ENCODE peak calls at places on chromosomes 5 and 9, in eight cellular contexts. W, N, H, I, T, Z, U and X are unnamed samples.

GRCh38 chr5:38831909-38832308 is 13.9 kb upstream of the OSMR start:
- DNase-seq in T (no peak), Z (peak), H (peak), N (peak), W (no peak), U (no peak), I (peak), X (no peak)

GRCh38 chr5:158212915-158213314 is 354.0 kb upstream of the CLINT1 start:
- DNase-seq in N (no peak), H (no peak), I (peak), U (peak), W (no peak), T (no peak), Z (peak), X (no peak)

GRCh38 chr5:2740051-2740848 is 11.2 kb downstream of the IRX2 start:
- DNase-seq in U (no peak), W (no peak), Z (peak), T (no peak), I (no peak), N (peak), H (no peak), X (no peak)

GRCh38 chr5:131324311-131324710 is 60.5 kb downstream of the CDC42SE2 start:
- DNase-seq in U (no peak), N (peak), I (peak), Z (no peak), T (no peak), W (peak), H (no peak), X (peak)

GRCh38 chr5:91928751-91929521 is 545.8 kb upstream of the ARRDC3 start:
- DNase-seq in I (peak), T (no peak), N (peak), H (no peak), U (peak), W (no peak), Z (peak), X (no peak)

GRCh38 chr5:62896121-62896893 is 317.7 kb downstream of the LRRC70 start:
- DNase-seq in U (no peak), W (no peak), H (no peak), T (no peak), I (no peak), N (no peak), Z (no peak), X (no peak)

GRCh38 chr5:59560553-59560952 is 333.0 kb downstream of the PDE4D start:
- DNase-seq in W (no peak), I (no peak), T (no peak), N (no peak), Z (no peak), H (no peak), U (no peak), X (no peak)

GRCh38 chr9:34559616-34560546 is 29.6 kb downstream of the CNTFR start:
- DNase-seq in N (peak), H (peak), T (peak), U (peak), I (peak), W (no peak), Z (peak), X (no peak)

GRCh38 chr9:98596486-98596885 is 112.2 kb downstream of the GABBR2 start:
- DNase-seq in N (no peak), I (no peak), W (no peak), Z (no peak), H (no peak), T (no peak), U (no peak), X (no peak)

GRCh38 chr9:72025956-72026355 is 34.5 kb downstream of the C9orf57 start:
- DNase-seq in N (no peak), W (no peak), U (peak), H (no peak), I (no peak), T (no peak), Z (peak), X (no peak)

GRCh38 chr5:150484964-150485769 is 22.8 kb upstream of the NDST1 start:
- DNase-seq in Z (peak), T (no peak), I (no peak), N (peak), U (no peak), W (peak), H (no peak), X (peak)

GRCh38 chr9:96080364-96080763 is 204.9 kb downstream of the ERCC6L2 start:
- DNase-seq in W (no peak), T (peak), I (peak), Z (peak), H (no peak), N (no peak), U (peak), X (no peak)

GRCh38 chr9:121503443-121503842 is 3.8 kb upstream of the GGTA1 start:
- DNase-seq in W (no peak), I (no peak), N (no peak), T (no peak), U (no peak), H (no peak), Z (peak), X (no peak)

GRCh38 chr5:14483504-14484157 is 98.0 kb upstream of the OTULINL start:
- DNase-seq in I (no peak), U (no peak), T (no peak), N (no peak), W (no peak), H (no peak), Z (no peak), X (no peak)

GRCh38 chr5:69415584-69415958 is 655 bp downstream of the MARVELD2 start:
- DNase-seq in U (peak), Z (no peak), W (peak), N (peak), I (no peak), H (no peak), T (no peak), X (no peak)

GRCh38 chr5:169626779-169627178 is 10.3 kb upstream of the DOCK2 start:
- DNase-seq in N (no peak), H (peak), T (no peak), W (no peak), I (peak), U (peak), Z (peak), X (no peak)

GRCh38 chr5:148005788-148006520 is 57.8 kb upstream of the SPINK5 start:
- DNase-seq in H (no peak), T (no peak), Z (no peak), W (no peak), N (peak), I (no peak), U (no peak), X (no peak)

GRCh38 chr9:14343236-14343947 is 29.5 kb upstream of the NFIB start:
- DNase-seq in N (no peak), U (no peak), H (no peak), W (no peak), Z (no peak), T (no peak), I (no peak), X (no peak)

GRCh38 chr9:7216004-7216821 is 458.4 kb downstream of the KDM4C start:
- DNase-seq in T (no peak), I (peak), W (no peak), H (peak), Z (peak), N (no peak), U (no peak), X (no peak)

GRCh38 chr5:117486291-117486690 is 911.7 kb upstream of the SEMA6A start:
- DNase-seq in N (no peak), H (no peak), U (no peak), Z (no peak), W (no peak), I (no peak), T (no peak), X (no peak)

GRCh38 chr9:83472764-83473163 is 65.4 kb downstream of the FRMD3 start:
- DNase-seq in H (no peak), U (no peak), W (no peak), I (peak), Z (no peak), N (no peak), T (no peak), X (peak)

GRCh38 chr5:137751869-137752491 is 2.2 kb downstream of the HNRNPA0 start:
- DNase-seq in U (no peak), H (peak), T (no peak), I (peak), Z (peak), W (peak), N (peak), X (peak)

GRCh38 chr9:87497604-87498045 is at the start of gene DAPK1:
- DNase-seq in W (peak), T (peak), N (peak), I (peak), Z (peak), U (peak), H (no peak), X (peak)

GRCh38 chr5:109102291-109102690 is 307.5 kb downstream of the PJA2 start:
- DNase-seq in W (no peak), U (no peak), I (no peak), T (no peak), Z (peak), N (no peak), H (no peak), X (no peak)

GRCh38 chr5:163622796-163623195 is 117.4 kb downstream of the MAT2B start:
- DNase-seq in T (no peak), H (no peak), I (no peak), W (no peak), Z (no peak), N (no peak), U (no peak), X (no peak)

GRCh38 chr5:135718151-135718550 is 116.3 kb upstream of the SLC25A48 start:
- DNase-seq in N (no peak), U (peak), I (peak), T (no peak), Z (peak), H (peak), W (no peak), X (no peak)

GRCh38 chr9:135491764-135492163 is 8.7 kb upstream of the MRPS2 start:
- DNase-seq in U (no peak), N (no peak), Z (no peak), W (no peak), H (no peak), T (no peak), I (no peak), X (no peak)

GRCh38 chr5:93107828-93108520 is 473.0 kb downstream of the NR2F1-AS1 start:
- DNase-seq in W (no peak), U (no peak), N (no peak), T (no peak), H (no peak), I (no peak), Z (no peak), X (no peak)

GRCh38 chr9:34991833-34992375 is 2.4 kb downstream of the DNAJB5 start:
- DNase-seq in T (peak), I (peak), H (no peak), Z (peak), W (no peak), N (peak), U (peak), X (no peak)

GRCh38 chr9:16618524-16618923 is 251.9 kb downstream of the BNC2 start:
- DNase-seq in U (no peak), Z (peak), I (no peak), N (peak), W (no peak), H (no peak), T (no peak), X (no peak)

GRCh38 chr5:173329370-173330150 is 1.3 kb upstream of the STC2 start:
- DNase-seq in I (no peak), N (peak), W (no peak), H (no peak), T (no peak), U (peak), Z (peak), X (no peak)

GRCh38 chr5:96648598-96648997 is 13.6 kb upstream of the CAST start:
- DNase-seq in H (no peak), Z (peak), U (no peak), I (no peak), T (peak), N (no peak), W (no peak), X (no peak)

GRCh38 chr9:124190761-124191160 is 67.0 kb upstream of the NEK6 start:
- DNase-seq in U (no peak), N (peak), T (no peak), H (no peak), Z (no peak), W (no peak), I (no peak), X (peak)

GRCh38 chr5:141780952-141781730 is 97.1 kb downstream of the PCDH1 start:
- DNase-seq in T (no peak), I (no peak), Z (no peak), H (no peak), N (no peak), U (no peak), W (no peak), X (no peak)

GRCh38 chr5:19795218-19795617 is 192.8 kb downstream of the CDH18 start:
- DNase-seq in I (peak), W (no peak), U (peak), Z (peak), H (no peak), T (no peak), N (peak), X (no peak)

GRCh38 chr5:9820696-9821449 is 190.7 kb upstream of the TAS2R1 start:
- DNase-seq in W (no peak), T (no peak), U (no peak), H (no peak), N (no peak), Z (no peak), I (peak), X (no peak)

GRCh38 chr5:140189253-140189652 is 14.3 kb downstream of the CYSTM1 start:
- DNase-seq in W (no peak), I (no peak), N (no peak), H (no peak), U (no peak), T (no peak), Z (no peak), X (no peak)

GRCh38 chr5:140192715-140193428 is 17.9 kb downstream of the CYSTM1 start:
- DNase-seq in H (no peak), N (no peak), W (no peak), Z (no peak), I (no peak), U (no peak), T (no peak), X (no peak)

GRCh38 chr5:140186155-140186753 is 11.3 kb downstream of the CYSTM1 start:
- DNase-seq in T (no peak), U (no peak), Z (no peak), I (no peak), N (no peak), H (no peak), W (no peak), X (no peak)

GRCh38 chr5:140190868-140191209 is 15.9 kb downstream of the CYSTM1 start:
- DNase-seq in Z (no peak), I (no peak), N (no peak), H (no peak), T (no peak), W (no peak), U (no peak), X (no peak)

GRCh38 chr5:140189977-140190867 is 15.2 kb downstream of the CYSTM1 start:
- DNase-seq in Z (peak), U (no peak), W (no peak), N (peak), I (peak), T (peak), H (peak), X (no peak)
- H3K27ac ChIP-seq in Z (peak), U (no peak), W (peak), N (no peak), I (peak), T (peak), H (peak), X (no peak)

DNA sequence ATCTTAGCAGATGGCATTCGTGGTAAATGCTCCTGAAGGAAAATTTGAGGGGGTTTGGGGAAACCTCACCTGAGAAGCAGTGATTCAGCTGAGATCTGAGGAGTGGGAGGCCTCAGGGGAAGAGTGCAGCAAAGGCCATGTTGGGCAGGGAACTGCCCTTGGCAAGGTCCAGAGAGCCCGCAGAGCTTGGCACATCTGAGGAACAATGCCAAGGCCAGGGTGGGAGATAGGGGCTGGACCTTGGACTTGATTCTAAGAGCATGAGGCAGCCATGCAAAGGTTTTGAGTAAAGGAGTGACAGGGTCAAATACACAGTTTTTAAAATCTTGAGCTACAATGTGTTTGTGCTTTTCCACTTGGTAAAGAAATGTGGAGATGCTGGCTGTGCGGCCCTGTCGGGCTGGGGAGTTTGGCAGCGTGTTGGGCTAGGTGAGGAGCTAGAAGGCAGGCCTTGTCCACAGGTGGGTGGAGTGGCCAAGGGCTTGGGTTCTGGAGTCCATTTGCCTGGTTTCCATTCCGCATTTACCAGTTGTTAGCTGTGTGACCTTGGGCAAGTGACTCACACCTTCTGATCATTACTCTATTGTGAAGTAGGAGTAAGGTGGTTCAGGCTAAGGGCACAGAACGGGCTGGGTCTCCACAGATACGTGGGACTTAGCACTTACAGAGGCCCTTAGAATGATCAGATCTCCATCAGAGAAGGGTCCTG is 6.1 kb downstream of the TBC1D13 start:
- DNase-seq in U (no peak), I (no peak), Z (no peak), W (no peak), H (no peak), N (no peak), T (no peak), X (no peak)
- H3K27ac ChIP-seq in U (peak), I (no peak), Z (no peak), W (no peak), H (no peak), N (no peak), T (no peak), X (no peak)

DNA sequence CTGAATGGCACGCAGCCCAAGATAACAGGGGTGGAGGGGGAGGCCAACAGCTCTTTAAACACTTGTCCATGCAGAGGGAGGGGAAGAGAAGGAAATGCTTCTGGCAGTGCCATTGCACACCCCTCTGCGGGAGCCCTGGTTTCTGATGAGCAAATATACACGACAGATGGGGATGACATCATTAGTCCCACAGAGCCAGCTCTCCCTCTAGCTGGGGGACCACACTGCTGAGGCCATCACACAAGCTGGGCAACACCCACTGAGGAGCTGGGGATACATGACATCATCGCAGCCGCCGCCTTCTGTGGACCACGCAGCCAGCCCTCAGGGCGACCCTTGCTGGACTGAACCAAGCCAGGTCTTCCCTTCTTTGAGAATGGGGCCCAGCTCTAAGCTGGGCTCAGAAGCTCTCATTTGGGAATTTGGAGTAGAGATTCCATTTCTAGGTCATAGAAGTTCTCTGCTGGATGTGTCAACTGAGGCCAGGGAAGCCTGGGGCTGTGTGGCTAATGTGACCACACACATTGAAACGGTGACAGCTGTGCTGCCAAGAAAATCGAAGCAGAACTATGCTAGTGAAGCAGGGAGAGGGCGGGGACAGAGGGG is 79.4 kb downstream of the PRRT1B start:
- DNase-seq in U (no peak), I (no peak), Z (peak), W (no peak), N (no peak), H (no peak), T (no peak), X (no peak)
- H3K27ac ChIP-seq in U (peak), I (no peak), Z (no peak), W (no peak), N (no peak), H (no peak), T (peak), X (no peak)

DNA sequence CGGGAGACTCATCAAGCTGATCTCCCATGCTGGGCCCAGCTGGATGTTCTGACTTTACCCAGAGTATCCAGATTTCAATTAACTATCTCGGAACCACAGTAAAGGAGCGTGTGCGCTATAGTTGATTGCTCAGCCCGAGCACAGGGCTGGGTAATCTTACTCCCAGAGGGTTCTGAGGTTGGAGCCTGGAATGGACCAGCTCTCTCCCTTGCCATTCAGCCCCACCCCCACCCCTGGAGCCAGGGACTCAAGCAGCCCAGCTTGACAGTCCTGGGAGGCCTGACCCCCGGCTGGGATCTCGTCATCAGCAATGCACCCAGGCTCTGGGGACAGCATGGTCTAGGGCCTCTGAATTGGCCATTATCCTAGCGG is 23.7 kb upstream of the PTGES start:
- DNase-seq in I (peak), Z (peak), W (no peak), N (no peak), H (peak), T (no peak), U (no peak), X (no peak)
- H3K27ac ChIP-seq in I (no peak), Z (peak), W (no peak), N (no peak), H (peak), T (peak), U (peak), X (peak)

GRCh38 chr5:115166744-115167393 is 2.8 kb downstream of the TRIM36 start:
- DNase-seq in U (no peak), T (no peak), H (no peak), N (no peak), I (no peak), Z (no peak), W (no peak), X (no peak)

GRCh38 chr5:115170128-115170923 is 618 bp upstream of the TRIM36 start:
- DNase-seq in H (no peak), N (peak), U (no peak), I (no peak), T (no peak), W (no peak), Z (peak), X (no peak)

GRCh38 chr5:115168829-115169391 is 798 bp downstream of the TRIM36 start:
- DNase-seq in I (no peak), N (peak), W (peak), U (no peak), H (no peak), T (no peak), Z (peak), X (no peak)

GRCh38 chr5:115170924-115171510 is 1.3 kb upstream of the TRIM36 start:
- DNase-seq in Z (peak), W (no peak), T (no peak), U (no peak), N (no peak), I (no peak), H (no peak), X (no peak)

GRCh38 chr5:115169392-115170127 is at the start of gene TRIM36:
- DNase-seq in W (peak), U (peak), N (peak), Z (peak), T (peak), I (peak), H (peak), X (peak)
- H3K27ac ChIP-seq in W (peak), U (peak), N (peak), Z (no peak), T (no peak), I (peak), H (no peak), X (peak)

DNA sequence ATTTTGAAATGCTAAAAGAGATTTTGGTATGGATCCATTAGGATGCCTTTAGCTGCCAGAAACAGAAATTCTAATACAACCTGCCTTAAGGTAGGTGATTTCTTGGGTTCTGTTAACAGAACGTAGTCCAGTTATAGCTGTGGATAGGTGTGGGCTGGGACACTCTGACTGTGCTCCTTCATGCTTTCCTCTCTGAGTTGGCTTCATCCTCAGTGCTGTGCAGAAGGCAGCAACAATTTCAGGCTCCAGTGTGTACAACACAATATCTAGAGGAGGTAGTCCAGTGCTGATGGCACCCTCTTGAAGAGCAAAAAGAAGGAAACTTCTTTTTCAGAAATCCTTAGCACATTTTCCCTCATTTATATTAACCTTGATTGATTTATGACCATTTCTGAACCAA is 34.4 kb downstream of the NNT start:
- DNase-seq in N (no peak), H (no peak), Z (no peak), U (no peak), T (no peak), I (no peak), W (no peak), X (no peak)
- H3K27ac ChIP-seq in N (no peak), H (no peak), Z (no peak), U (no peak), T (peak), I (no peak), W (no peak), X (peak)